ENCODE peak calls at places on chromosomes 5 and 9, in eight cellular contexts. C is mesendoderm, S is A549, B is GM23248, N is DMS 273 treated with DMSO at 0.1 percent for 48 hours, T is brain microvascular endothelial cell, I is dermis blood vessel endothelial cell, R is NCI-H1105 treated with DMSO at 0.1 percent for 48 hours. D is an unnamed sample.

GRCh38 chr5:176654856-176655255 is 7.6 kb downstream of the TSPAN17 start:
- DNase-seq in T (no peak), R (no peak), C (no peak), B (no peak), I (no peak), S (no peak), N (no peak), D (no peak)

GRCh38 chr5:124705577-124705976 is 40.9 kb downstream of the ZNF608 start:
- DNase-seq in S (no peak), C (no peak), T (no peak), N (no peak), I (no peak), B (no peak), R (no peak), D (no peak)

GRCh38 chr9:127999461-127999860 is 18.7 kb upstream of the EEIG1 start:
- DNase-seq in B (no peak), I (no peak), N (no peak), T (no peak), S (no peak), R (no peak), C (no peak), D (no peak)

GRCh38 chr9:79477955-79478751 is 93.6 kb upstream of the TLE4 start:
- DNase-seq in R (no peak), B (peak; percentile 24), I (peak; percentile 26), C (peak; percentile 82), N (no peak), T (peak; percentile 47), S (no peak), D (no peak)

GRCh38 chr5:179623906-179624741 is 653 bp upstream of the HNRNPH1 start:
- DNase-seq in R (no peak), S (no peak), N (no peak), B (peak; percentile 93), I (peak; percentile 44), C (no peak), T (peak; percentile 86), D (no peak)

GRCh38 chr9:6096821-6097220 is 81.4 kb upstream of the RANBP6 start:
- DNase-seq in N (no peak), C (no peak), R (no peak), I (no peak), T (peak; percentile 16), B (peak; percentile 94), S (no peak), D (no peak)

GRCh38 chr9:115615821-115616665 is 498.1 kb upstream of the TNC start:
- DNase-seq in R (no peak), T (peak; percentile 92), I (no peak), B (peak; percentile 96), C (peak; percentile 35), S (peak; percentile 79), N (no peak), D (no peak)

GRCh38 chr9:133953976-133954709 is 38.0 kb downstream of the VAV2 start:
- DNase-seq in R (no peak), S (no peak), N (no peak), B (no peak), I (no peak), C (no peak), T (no peak), D (no peak)

GRCh38 chr9:110588296-110588695 is 8.8 kb upstream of the SVEP1 start:
- DNase-seq in N (no peak), R (no peak), S (no peak), C (no peak), B (peak; percentile 56), T (peak; percentile 40), I (no peak), D (no peak)

GRCh38 chr5:13921573-13921972 is 22.9 kb downstream of the DNAH5 start:
- DNase-seq in S (no peak), I (no peak), T (peak; percentile 17), B (peak; percentile 34), C (no peak), R (no peak), N (no peak), D (no peak)

GRCh38 chr5:120072054-120072453 is 392.0 kb upstream of the PRR16 start:
- DNase-seq in B (no peak), N (no peak), S (no peak), R (no peak), I (no peak), T (no peak), C (no peak), D (no peak)

GRCh38 chr5:42745426-42745825 is 11.2 kb upstream of the CCDC152 start:
- DNase-seq in R (no peak), S (no peak), C (peak; percentile 68), I (peak; percentile 13), T (no peak), N (no peak), B (peak; percentile 15), D (no peak)

GRCh38 chr5:387491-388265 is 55.3 kb upstream of the EXOC3 start:
- DNase-seq in C (no peak), N (no peak), T (no peak), I (no peak), S (no peak), R (no peak), B (no peak), D (no peak)

GRCh38 chr5:95861221-95861857 is 38.8 kb upstream of the GLRX start:
- DNase-seq in B (peak; percentile 97), C (no peak), S (peak; percentile 78), I (peak; percentile 87), T (peak; percentile 99), R (peak; percentile 42), N (no peak), D (peak; percentile 89)

GRCh38 chr9:132823370-132824144 is 54.5 kb downstream of the AK8 start:
- DNase-seq in N (no peak), T (no peak), R (no peak), S (no peak), I (no peak), B (no peak), C (no peak), D (no peak)

GRCh38 chr9:121721770-121722169 is 70.3 kb downstream of the DAB2IP start:
- DNase-seq in B (peak; percentile 37), C (no peak), N (no peak), I (no peak), R (no peak), T (no peak), S (no peak), D (no peak)

GRCh38 chr5:173490681-173491080 is 125.8 kb downstream of the BOD1 start:
- DNase-seq in N (no peak), B (no peak), I (no peak), T (no peak), C (no peak), S (no peak), R (no peak), D (no peak)

GRCh38 chr5:16350816-16351215 is 114.8 kb downstream of the ZNF622 start:
- DNase-seq in S (no peak), T (no peak), B (peak; percentile 5), I (no peak), R (peak; percentile 27), N (no peak), C (no peak), D (no peak)

GRCh38 chr9:93295456-93296076 is 111.6 kb downstream of the WNK2 start:
- DNase-seq in T (no peak), R (no peak), B (no peak), N (no peak), C (no peak), S (no peak), I (no peak), D (no peak)

GRCh38 chr5:116970318-116970717 is 395.7 kb upstream of the SEMA6A start:
- DNase-seq in C (peak; percentile 75), N (peak; percentile 80), B (peak; percentile 2), I (no peak), R (peak; percentile 87), S (no peak), T (peak; percentile 27), D (no peak)

GRCh38 chr5:64666058-64666457 is 24.2 kb upstream of the SHISAL2B start:
- DNase-seq in R (no peak), B (peak; percentile 55), I (no peak), C (peak; percentile 82), N (no peak), T (peak; percentile 92), S (no peak), D (no peak)

GRCh38 chr5:169637085-169637855 is at the start of gene DOCK2:
- DNase-seq in N (no peak), I (no peak), R (no peak), B (peak; percentile 18), S (no peak), T (no peak), C (peak; percentile 15), D (no peak)

GRCh38 chr9:114171500-114171899 is 16.2 kb downstream of the COL27A1 start:
- DNase-seq in T (no peak), R (no peak), I (no peak), B (no peak), N (no peak), C (no peak), S (no peak), D (no peak)

GRCh38 chr9:89874351-89875321 is 269.8 kb downstream of the GADD45G start:
- DNase-seq in I (no peak), R (peak; percentile 68), C (no peak), N (peak; percentile 4), S (no peak), B (no peak), T (no peak), D (no peak)

GRCh38 chr5:172641359-172642045 is 439 bp downstream of the NEURL1B start:
- DNase-seq in B (no peak), R (no peak), N (no peak), C (no peak), I (no peak), S (peak; percentile 38), T (no peak), D (no peak)

GRCh38 chr9:4366649-4367330 is 66.9 kb upstream of the GLIS3 start:
- DNase-seq in T (peak; percentile 57), I (peak; percentile 81), C (peak; percentile 78), N (peak; percentile 33), B (peak; percentile 70), R (peak; percentile 80), S (peak; percentile 53), D (no peak)

GRCh38 chr9:114813717-114814418 is 8.0 kb upstream of the TNFSF15 start:
- DNase-seq in B (no peak), C (no peak), I (no peak), R (no peak), T (no peak), S (no peak), N (no peak), D (no peak)

GRCh38 chr5:119356384-119357188 is 767 bp downstream of the TNFAIP8 start:
- DNase-seq in I (peak; percentile 20), R (peak; percentile 26), T (no peak), S (no peak), B (peak; percentile 58), C (no peak), N (no peak), D (no peak)

D was measured in glomerular endothelial cell.